ENCODE peak calls at places on chromosome 22, in five cellular contexts. One of them, this sample, is unnamed.

GRCh38 chr22:20758688-20759087 is 15.2 kb upstream of the SERPIND1 start:
- DNase-seq in COR-L47: no peak
- DNase-seq in bronchial epithelial cell: no peak
- DNase-seq in GM10248: no peak
- DNase-seq in T-helper 1 cell: no peak
- DNase-seq in this sample: no peak

GRCh38 chr22:37627545-37627944 is 11.9 kb upstream of the SH3BP1 start:
- DNase-seq in bronchial epithelial cell: no peak
- DNase-seq in GM10248: no peak
- DNase-seq in COR-L47: no peak
- DNase-seq in T-helper 1 cell: peak
- DNase-seq in this sample: no peak

GRCh38 chr22:24985824-24986214 is 33.3 kb downstream of the KIAA1671 start:
- DNase-seq in COR-L47: no peak
- DNase-seq in bronchial epithelial cell: peak
- DNase-seq in GM10248: no peak
- DNase-seq in T-helper 1 cell: no peak
- DNase-seq in this sample: no peak

GRCh38 chr22:25366408-25366807 is 147.0 kb downstream of the CRYBB2 start:
- DNase-seq in bronchial epithelial cell: no peak
- DNase-seq in COR-L47: no peak
- DNase-seq in GM10248: no peak
- DNase-seq in T-helper 1 cell: no peak
- DNase-seq in this sample: no peak

GRCh38 chr22:19719055-19719482 is 4.3 kb upstream of the GP1BB start:
- DNase-seq in T-helper 1 cell: no peak
- DNase-seq in bronchial epithelial cell: no peak
- DNase-seq in COR-L47: no peak
- DNase-seq in GM10248: no peak
- DNase-seq in this sample: no peak

GRCh38 chr22:40218723-40219294 is 41.1 kb downstream of the TNRC6B start:
- DNase-seq in COR-L47: no peak
- DNase-seq in GM10248: no peak
- DNase-seq in T-helper 1 cell: no peak
- DNase-seq in bronchial epithelial cell: peak
- DNase-seq in this sample: no peak

GRCh38 chr22:42433754-42434153 is 1.6 kb upstream of the NFAM1 start:
- DNase-seq in bronchial epithelial cell: peak
- DNase-seq in T-helper 1 cell: no peak
- DNase-seq in COR-L47: peak
- DNase-seq in GM10248: no peak
- DNase-seq in this sample: no peak

GRCh38 chr22:43376765-43377485 is 33.8 kb upstream of the SCUBE1 start:
- DNase-seq in T-helper 1 cell: no peak
- DNase-seq in COR-L47: no peak
- DNase-seq in bronchial epithelial cell: no peak
- DNase-seq in GM10248: peak
- DNase-seq in this sample: no peak

GRCh38 chr22:50174382-50175190 is 4.1 kb downstream of the PANX2 start:
- DNase-seq in GM10248: no peak
- DNase-seq in bronchial epithelial cell: no peak
- DNase-seq in COR-L47: no peak
- DNase-seq in T-helper 1 cell: no peak
- DNase-seq in this sample: no peak

GRCh38 chr22:40008726-40009125 is 14.0 kb downstream of the FAM83F start:
- DNase-seq in bronchial epithelial cell: no peak
- DNase-seq in COR-L47: no peak
- DNase-seq in GM10248: no peak
- DNase-seq in T-helper 1 cell: no peak
- DNase-seq in this sample: no peak

GRCh38 chr22:38352436-38352835 is 35.2 kb upstream of the CSNK1E start:
- DNase-seq in T-helper 1 cell: no peak
- DNase-seq in GM10248: no peak
- DNase-seq in bronchial epithelial cell: no peak
- DNase-seq in COR-L47: no peak
- DNase-seq in this sample: no peak

GRCh38 chr22:19970479-19971275 is 29.1 kb upstream of the TXNRD2 start:
- DNase-seq in GM10248: peak
- DNase-seq in COR-L47: peak
- DNase-seq in bronchial epithelial cell: peak
- DNase-seq in T-helper 1 cell: peak
- DNase-seq in this sample: peak

GRCh38 chr22:29254283-29254653 is 13.5 kb downstream of the RHBDD3 start:
- DNase-seq in T-helper 1 cell: no peak
- DNase-seq in COR-L47: no peak
- DNase-seq in bronchial epithelial cell: no peak
- DNase-seq in GM10248: peak
- DNase-seq in this sample: no peak

GRCh38 chr22:30876925-30877553 is 91.5 kb downstream of the MORC2 start:
- DNase-seq in COR-L47: peak
- DNase-seq in T-helper 1 cell: no peak
- DNase-seq in GM10248: no peak
- DNase-seq in bronchial epithelial cell: no peak
- DNase-seq in this sample: no peak

GRCh38 chr22:49993649-49994360 is 18.8 kb downstream of the IL17REL start:
- DNase-seq in COR-L47: no peak
- DNase-seq in T-helper 1 cell: no peak
- DNase-seq in GM10248: no peak
- DNase-seq in bronchial epithelial cell: no peak
- DNase-seq in this sample: no peak

GRCh38 chr22:47718337-47718736 is 955.9 kb downstream of the TBC1D22A start:
- DNase-seq in GM10248: no peak
- DNase-seq in T-helper 1 cell: no peak
- DNase-seq in bronchial epithelial cell: no peak
- DNase-seq in COR-L47: no peak
- DNase-seq in this sample: no peak

GRCh38 chr22:48976556-48977535 is 850.8 kb downstream of the BRD1 start:
- DNase-seq in GM10248: no peak
- DNase-seq in T-helper 1 cell: no peak
- DNase-seq in bronchial epithelial cell: no peak
- DNase-seq in COR-L47: no peak
- DNase-seq in this sample: no peak

GRCh38 chr22:37186228-37186996 is 1.6 kb downstream of the C1QTNF6 start:
- DNase-seq in T-helper 1 cell: peak
- DNase-seq in bronchial epithelial cell: peak
- DNase-seq in COR-L47: peak
- DNase-seq in GM10248: peak
- DNase-seq in this sample: peak

GRCh38 chr22:30591588-30592359 is at the start of gene PES1:
- DNase-seq in COR-L47: peak
- DNase-seq in T-helper 1 cell: peak
- DNase-seq in bronchial epithelial cell: peak
- DNase-seq in GM10248: peak
- DNase-seq in this sample: peak

GRCh38 chr22:17130199-17130598 is 9.0 kb upstream of the TMEM121B start:
- DNase-seq in T-helper 1 cell: no peak
- DNase-seq in GM10248: no peak
- DNase-seq in bronchial epithelial cell: no peak
- DNase-seq in COR-L47: no peak
- DNase-seq in this sample: no peak

GRCh38 chr22:28736296-28737155 is 5.1 kb downstream of the CHEK2 start:
- DNase-seq in bronchial epithelial cell: no peak
- DNase-seq in T-helper 1 cell: no peak
- DNase-seq in COR-L47: no peak
- DNase-seq in GM10248: no peak
- DNase-seq in this sample: no peak

GRCh38 chr22:35526333-35526979 is 14.2 kb upstream of the RASD2 start:
- DNase-seq in GM10248: no peak
- DNase-seq in bronchial epithelial cell: no peak
- DNase-seq in T-helper 1 cell: no peak
- DNase-seq in COR-L47: no peak
- DNase-seq in this sample: no peak

GRCh38 chr22:28817919-28818859 is 17.8 kb upstream of the XBP1 start:
- DNase-seq in GM10248: no peak
- DNase-seq in T-helper 1 cell: no peak
- DNase-seq in COR-L47: no peak
- DNase-seq in bronchial epithelial cell: peak
- DNase-seq in this sample: no peak

GRCh38 chr22:28373841-28374240 is 305.8 kb downstream of the TTC28 start:
- DNase-seq in bronchial epithelial cell: peak
- DNase-seq in T-helper 1 cell: no peak
- DNase-seq in COR-L47: no peak
- DNase-seq in GM10248: no peak
- DNase-seq in this sample: no peak

GRCh38 chr22:23036684-23037428 is 33.5 kb upstream of the GNAZ start:
- DNase-seq in GM10248: no peak
- DNase-seq in T-helper 1 cell: no peak
- DNase-seq in bronchial epithelial cell: peak
- DNase-seq in COR-L47: no peak
- DNase-seq in this sample: no peak

GRCh38 chr22:46125311-46125710 is 25.0 kb upstream of the PPARA start:
- DNase-seq in bronchial epithelial cell: no peak
- DNase-seq in GM10248: no peak
- DNase-seq in T-helper 1 cell: no peak
- DNase-seq in COR-L47: no peak
- DNase-seq in this sample: no peak

GRCh38 chr22:32518848-32519247 is 44.2 kb downstream of the FBXO7 start:
- DNase-seq in T-helper 1 cell: no peak
- DNase-seq in bronchial epithelial cell: no peak
- DNase-seq in GM10248: no peak
- DNase-seq in COR-L47: no peak
- DNase-seq in this sample: no peak

GRCh38 chr22:38906024-38906423 is 34.0 kb upstream of the CBX6 start:
- DNase-seq in bronchial epithelial cell: no peak
- DNase-seq in T-helper 1 cell: no peak
- DNase-seq in COR-L47: no peak
- DNase-seq in GM10248: no peak
- DNase-seq in this sample: no peak

GRCh38 chr22:37345863-37346514 is 63.7 kb downstream of the CYTH4 start:
- DNase-seq in GM10248: no peak
- DNase-seq in T-helper 1 cell: no peak
- DNase-seq in COR-L47: peak
- DNase-seq in bronchial epithelial cell: peak
- DNase-seq in this sample: no peak

GRCh38 chr22:20956258-20957117 is 10.6 kb upstream of the AIFM3 start:
- DNase-seq in bronchial epithelial cell: peak
- DNase-seq in T-helper 1 cell: no peak
- DNase-seq in GM10248: no peak
- DNase-seq in COR-L47: no peak
- DNase-seq in this sample: no peak